ENCODE peak calls at places on chromosome X, in eight cellular contexts. T is MCF 10A, J is tibial nerve, R is GM13976, G is heart right ventricle, B is NB4, D is PC-3, K is Panc1. Q is an unnamed sample.

GRCh38 chrX:136063340-136064079 is 78.3 kb downstream of the SLC9A6 start:
- DNase-seq in G (peak; percentile 12), T (no peak), B (peak; percentile 11), J (peak; percentile 16), D (peak; percentile 48), K (no peak), R (no peak), Q (no peak)

GRCh38 chrX:29530520-29530919 is 684.8 kb upstream of the MAGEB2 start:
- DNase-seq in J (no peak), G (no peak), B (no peak), T (peak; percentile 5), K (no peak), R (no peak), D (no peak), Q (no peak)

GRCh38 chrX:149572743-149573142 is 14.5 kb downstream of the MAGEA9B start:
- DNase-seq in R (no peak), B (no peak), D (no peak), J (no peak), G (no peak), K (no peak), T (no peak), Q (no peak)

GRCh38 chrX:68508799-68509198 is 9.9 kb downstream of the YIPF6 start:
- DNase-seq in D (peak; percentile 3), R (no peak), B (no peak), J (no peak), G (no peak), K (no peak), T (no peak), Q (no peak)

GRCh38 chrX:117291760-117292159 is 824.9 kb downstream of the KLHL13 start:
- DNase-seq in D (no peak), G (no peak), R (no peak), T (no peak), J (no peak), K (no peak), B (no peak), Q (no peak)

GRCh38 chrX:48540015-48540350 is 469 bp downstream of the TBC1D25 start:
- DNase-seq in J (peak; percentile 52), D (no peak), K (no peak), G (peak; percentile 29), T (peak; percentile 38), B (no peak), R (peak; percentile 56), Q (peak; percentile 56)

GRCh38 chrX:72129661-72130060 is 2.1 kb downstream of the RTL5 start:
- DNase-seq in D (no peak), K (no peak), J (no peak), R (no peak), G (no peak), T (no peak), B (no peak), Q (no peak)

GRCh38 chrX:46788902-46789301 is 30.0 kb upstream of the SLC9A7 start:
- DNase-seq in J (no peak), B (no peak), T (no peak), G (no peak), R (no peak), K (no peak), D (no peak), Q (no peak)

GRCh38 chrX:153628665-153629064 is 18.3 kb upstream of the DUSP9 start:
- DNase-seq in J (no peak), B (no peak), T (no peak), K (no peak), R (no peak), D (no peak), G (no peak), Q (no peak)

GRCh38 chrX:103157511-103158316 is 57.2 kb upstream of the BEX4 start:
- DNase-seq in D (peak; percentile 78), R (peak; percentile 43), J (peak; percentile 17), T (peak; percentile 59), K (peak; percentile 46), G (peak; percentile 13), B (peak; percentile 72), Q (peak; percentile 16)

GRCh38 chrX:111445485-111445884 is 33.5 kb upstream of the DCX start:
- DNase-seq in B (peak; percentile 46), G (no peak), T (peak; percentile 69), J (peak; percentile 5), R (peak; percentile 9), D (peak; percentile 62), K (peak; percentile 20), Q (peak; percentile 2)

GRCh38 chrX:77167993-77168392 is 279.2 kb upstream of the FGF16 start:
- DNase-seq in J (no peak), D (no peak), T (peak; percentile 57), K (no peak), R (no peak), B (peak; percentile 52), G (no peak), Q (no peak)

GRCh38 chrX:109954333-109954732 is 48.6 kb upstream of the TMEM164 start:
- DNase-seq in G (no peak), D (peak; percentile 57), J (no peak), B (no peak), K (no peak), T (peak; percentile 38), R (no peak), Q (no peak)

GRCh38 chrX:140502491-140503229 is 2.2 kb downstream of the SOX3 start:
- DNase-seq in J (no peak), B (no peak), K (no peak), G (no peak), T (no peak), R (peak; percentile 5), D (no peak), Q (no peak)

GRCh38 chrX:100819534-100819836 is 706 bp upstream of the CSTF2 start:
- DNase-seq in D (no peak), R (no peak), T (no peak), J (no peak), K (no peak), G (no peak), B (no peak), Q (no peak)

GRCh38 chrX:75273483-75273882 is 402 bp upstream of the UPRT start:
- DNase-seq in K (no peak), G (no peak), T (no peak), J (peak; percentile 4), B (no peak), R (peak; percentile 3), D (no peak), Q (no peak)

GRCh38 chrX:28552322-28552721 is 34.9 kb upstream of the IL1RAPL1 start:
- DNase-seq in J (no peak), G (no peak), D (peak; percentile 81), T (peak; percentile 69), K (no peak), R (no peak), B (no peak), Q (no peak)

GRCh38 chrX:13147147-13147546 is 102.7 kb upstream of the FAM9C start:
- DNase-seq in D (no peak), R (no peak), K (no peak), J (no peak), G (no peak), T (no peak), B (no peak), Q (no peak)

GRCh38 chrX:135389717-135390116 is 32.0 kb upstream of the SMIM10L2A start:
- DNase-seq in D (peak; percentile 88), B (no peak), K (peak; percentile 27), J (no peak), R (no peak), G (no peak), T (peak; percentile 76), Q (no peak)

GRCh38 chrX:80511969-80512760 is 91.9 kb downstream of the TENT5D start:
- DNase-seq in K (no peak), D (peak; percentile 25), J (no peak), G (no peak), R (no peak), B (no peak), T (peak; percentile 22), Q (no peak)

DNA sequence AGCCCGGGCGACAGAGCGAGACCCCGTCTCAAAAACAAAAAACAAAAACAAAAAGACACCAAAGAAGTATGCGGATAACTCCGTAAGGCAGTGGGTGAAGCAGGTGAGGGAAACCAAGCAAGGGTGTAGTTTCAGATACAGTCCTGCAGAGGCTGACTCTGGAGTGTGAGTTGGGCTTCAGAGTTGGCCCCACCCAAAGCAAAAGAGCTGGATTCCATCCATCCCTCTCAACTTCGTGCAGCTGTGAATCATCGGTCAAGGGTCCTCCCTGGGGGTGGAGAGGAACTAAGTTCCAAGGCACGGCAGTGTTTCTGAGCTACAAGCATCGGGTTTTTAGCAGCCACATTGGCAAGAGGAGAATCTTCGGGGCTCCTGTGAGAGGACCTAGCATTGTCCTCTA is 43.9 kb upstream of the FAM9A start:
- DNase-seq in R (no peak), B (no peak), G (no peak), J (no peak), K (no peak), T (peak; percentile 45), D (peak; percentile 87), Q (no peak)
- TF ChIP-seq CTCF in R (no peak), B (no peak), G (no peak), J (no peak), K (peak; percentile 22), T (no peak), D (peak; percentile 43), Q (no peak)

GRCh38 chrX:107718156-107718621 is 57.4 kb downstream of the TSC22D3 start:
- DNase-seq in R (peak; percentile 53), D (peak; percentile 89), J (peak; percentile 95), K (peak; percentile 57), G (peak; percentile 68), B (peak; percentile 76), T (peak; percentile 92), Q (peak; percentile 42)
- TF ChIP-seq CTCF in R (peak; percentile 61), D (peak; percentile 78), J (peak; percentile 66), K (peak; percentile 85), G (peak; percentile 78), B (peak; percentile 43), T (peak; percentile 69), Q (peak; percentile 17)

GRCh38 chrX:132468454-132468853 is 20.4 kb downstream of the MBNL3 start:
- DNase-seq in K (no peak), D (no peak), B (no peak), R (no peak), T (no peak), G (no peak), J (no peak), Q (no peak)

GRCh38 chrX:132461886-132462285 is 27.0 kb downstream of the MBNL3 start:
- DNase-seq in T (no peak), R (no peak), B (no peak), K (no peak), D (no peak), J (no peak), G (no peak), Q (no peak)

GRCh38 chrX:132467029-132467428 is 21.8 kb downstream of the MBNL3 start:
- DNase-seq in R (no peak), K (no peak), J (no peak), B (no peak), G (no peak), D (peak; percentile 49), T (no peak), Q (no peak)

DNA sequence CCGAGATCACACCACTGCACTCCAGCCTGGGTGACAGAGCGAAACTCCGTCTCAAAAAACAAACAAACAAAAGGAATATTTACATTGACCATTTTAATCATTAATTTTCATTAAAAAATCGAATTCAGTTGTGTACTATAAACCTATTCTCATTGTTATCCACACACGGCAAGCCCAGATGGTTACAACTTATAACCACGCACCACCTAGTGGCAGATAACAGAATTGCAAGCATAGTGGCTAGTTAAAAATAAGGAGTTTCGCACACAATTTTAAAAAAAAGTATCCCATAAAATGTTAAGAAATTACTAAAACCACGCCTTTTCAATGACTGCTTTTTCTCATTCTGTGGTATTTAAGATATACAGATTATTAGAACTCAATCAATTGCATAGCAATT is 25.4 kb downstream of the MBNL3 start:
- DNase-seq in K (no peak), J (no peak), B (peak; percentile 45), D (peak; percentile 73), G (no peak), R (no peak), T (peak; percentile 47), Q (no peak)
- TF ChIP-seq CTCF in K (peak; percentile 72), J (peak; percentile 19), B (peak; percentile 26), D (peak; percentile 80), G (peak; percentile 34), R (peak; percentile 12), T (peak; percentile 61), Q (no peak)

GRCh38 chrX:154840856-154841255 is 6.4 kb upstream of the SMIM9 start:
- DNase-seq in R (peak; percentile 45), J (no peak), K (peak; percentile 48), G (no peak), B (peak; percentile 71), D (peak; percentile 67), T (peak; percentile 63), Q (peak; percentile 29)
- TF ChIP-seq CTCF in R (peak; percentile 17), J (peak; percentile 13), K (peak; percentile 56), G (peak; percentile 57), B (peak; percentile 12), D (peak; percentile 69), T (peak; percentile 51), Q (no peak)